ENCODE peak calls at places on chromosomes 11 and 22, in five cellular contexts. I is HEK293T, M is GM13977, G is activated T-helper 1 cell treated with Interleukin-2 at 50 U/mL for 16 hours, P is tibial artery. C is an unnamed sample.

GRCh38 chr22:39351689-39352214 is 2.0 kb downstream of the SYNGR1 start:
- DNase-seq in I (no peak), P (no peak), G (no peak), M (peak), C (no peak)

GRCh38 chr11:66454253-66454652 is 12.5 kb upstream of the PELI3 start:
- DNase-seq in I (no peak), M (no peak), G (no peak), P (no peak), C (no peak)

GRCh38 chr11:59191095-59191494 is 19.2 kb downstream of the DTX4 start:
- DNase-seq in M (no peak), I (no peak), P (no peak), G (no peak), C (no peak)

GRCh38 chr11:112265659-112266409 is 5.2 kb upstream of the PLET1 start:
- DNase-seq in G (no peak), P (no peak), M (no peak), I (no peak), C (no peak)

GRCh38 chr11:126357055-126357962 is 1.8 kb downstream of the ST3GAL4 start:
- DNase-seq in I (no peak), G (no peak), P (no peak), M (no peak), C (no peak)

GRCh38 chr11:129740125-129740719 is 75.4 kb upstream of the TMEM45B start:
- DNase-seq in P (no peak), G (no peak), M (no peak), I (no peak), C (no peak)

GRCh38 chr22:24099661-24100060 is 81.6 kb upstream of the SUSD2 start:
- DNase-seq in P (peak), G (no peak), I (no peak), M (no peak), C (no peak)

GRCh38 chr22:33520904-33521780 is 399.1 kb downstream of the LARGE1 start:
- DNase-seq in I (no peak), P (no peak), M (no peak), G (no peak), C (no peak)

GRCh38 chr11:21066030-21066429 is 396.6 kb downstream of the NELL1 start:
- DNase-seq in G (no peak), M (no peak), I (no peak), P (no peak), C (peak)

GRCh38 chr11:72738199-72739141 is 13.7 kb downstream of the ARAP1 start:
- DNase-seq in M (peak), G (no peak), I (no peak), P (no peak), C (no peak)

GRCh38 chr11:67493548-67494370 is 10.9 kb downstream of the AIP start:
- DNase-seq in P (no peak), G (no peak), M (no peak), I (no peak), C (no peak)

GRCh38 chr22:25051983-25052710 is 99.6 kb downstream of the KIAA1671 start:
- DNase-seq in M (no peak), I (no peak), G (no peak), P (no peak), C (no peak)

GRCh38 chr22:48244388-48245118 is 1482.1 kb downstream of the TBC1D22A start:
- DNase-seq in P (no peak), M (no peak), G (no peak), I (no peak), C (no peak)

GRCh38 chr11:70715636-70716035 is 317.3 kb downstream of the CTTN start:
- DNase-seq in I (no peak), G (no peak), M (no peak), P (no peak), C (no peak)

GRCh38 chr11:70630816-70631623 is 232.7 kb downstream of the CTTN start:
- DNase-seq in P (no peak), M (no peak), I (no peak), G (no peak), C (no peak)

GRCh38 chr11:83033367-83033766 is 38.3 kb downstream of the RAB30 start:
- DNase-seq in P (no peak), G (no peak), M (no peak), I (no peak), C (peak)

GRCh38 chr22:36374603-36375024 is 13.2 kb downstream of the MYH9 start:
- DNase-seq in M (no peak), I (no peak), G (no peak), P (no peak), C (no peak)

GRCh38 chr11:9148727-9149126 is 57.3 kb upstream of the SCUBE2 start:
- DNase-seq in P (no peak), M (no peak), G (no peak), I (no peak), C (no peak)

GRCh38 chr11:104830080-104830479 is 68.2 kb downstream of the CASP12 start:
- DNase-seq in P (no peak), M (no peak), G (no peak), I (no peak), C (no peak)

GRCh38 chr11:87300640-87301381 is 263.1 kb downstream of the TMEM135 start:
- DNase-seq in I (no peak), M (no peak), P (no peak), G (no peak), C (peak)

GRCh38 chr22:29329581-29329980 is 14.1 kb upstream of the RASL10A start:
- DNase-seq in I (no peak), P (no peak), M (no peak), G (no peak), C (no peak)

GRCh38 chr11:6251990-6252473 is 7.6 kb upstream of the CCKBR start:
- DNase-seq in P (no peak), M (no peak), I (no peak), G (no peak), C (no peak)

GRCh38 chr11:117144477-117145392 is 648 bp downstream of the PAFAH1B2 start:
- DNase-seq in P (peak), M (peak), I (peak), G (no peak), C (peak)

GRCh38 chr11:62153087-62153395 is 29.2 kb downstream of the INCENP start:
- DNase-seq in I (no peak), G (no peak), P (no peak), M (no peak), C (no peak)